ENCODE peak calls at places on chromosome 9, in ten cellular contexts. Q is islet precursor cell, N is T follicular helper cell, U is glutamatergic neuron, V is kidney tubule cell, S is neural progenitor cell, E is right cardiac atrium, D is cardiac fibroblast, K is Panc1, Z is germinal center. H is an unnamed sample.

GRCh38 chr9:93097496-93098205 is 1.6 kb downstream of the CARD19 start:
- DNase-seq in Q (peak), N (no peak), U (peak), V (no peak), S (no peak), E (no peak), D (no peak), K (no peak), Z (no peak), H (no peak)

GRCh38 chr9:69647804-69648203 is 24.4 kb downstream of the APBA1 start:
- DNase-seq in Q (no peak), N (no peak), U (no peak), V (no peak), S (no peak), E (no peak), D (no peak), K (no peak), Z (no peak), H (no peak)

GRCh38 chr9:114288233-114289051 is 34.5 kb upstream of the ORM1 start:
- DNase-seq in Q (peak), N (no peak), U (peak), V (peak), S (peak), E (peak), D (peak), K (no peak), Z (no peak), H (no peak)

GRCh38 chr9:109969559-109970237 is 189.7 kb downstream of the PALM2AKAP2 start:
- DNase-seq in Q (no peak), N (no peak), U (no peak), V (no peak), S (no peak), E (peak), D (no peak), K (no peak), Z (no peak), H (no peak)

GRCh38 chr9:108467653-108468324 is 388.0 kb downstream of the ACTL7B start:
- DNase-seq in Q (no peak), N (no peak), U (no peak), V (peak), S (no peak), E (no peak), D (peak), K (no peak), Z (no peak), H (no peak)

GRCh38 chr9:124257865-124258764 is at the start of gene NEK6:
- DNase-seq in Q (peak), N (no peak), U (no peak), V (peak), S (peak), E (peak), D (peak), K (no peak), Z (peak), H (no peak)

GRCh38 chr9:78029601-78030552 is 1.7 kb downstream of the GNAQ start:
- DNase-seq in Q (no peak), N (no peak), U (no peak), V (peak), S (peak), E (no peak), D (peak), K (no peak), Z (no peak), H (no peak)

GRCh38 chr9:106146886-106147285 is 452.5 kb downstream of the TMEM38B start:
- DNase-seq in Q (no peak), N (no peak), U (no peak), V (no peak), S (no peak), E (no peak), D (no peak), K (no peak), Z (no peak), H (no peak)

GRCh38 chr9:82021198-82021597 is 32.6 kb downstream of the SPATA31D1 start:
- DNase-seq in Q (peak), N (no peak), U (no peak), V (peak), S (no peak), E (no peak), D (peak), K (no peak), Z (no peak), H (peak)

H was measured in AG04450.